ENCODE peak calls at places on chromosomes 6 and 20, in six cellular contexts. One of them, this sample, is unnamed.
A peak's percentile ranks its signal among the peaks of the same experiment; 100 is the strongest.

GRCh38 chr6:68572525-68572924 is 62.6 kb upstream of the ADGRB3 start:
- DNase-seq in A549: no peak
- DNase-seq in suprapubic skin: no peak
- DNase-seq in colonic mucosa: no peak
- DNase-seq in breast epithelium: no peak
- DNase-seq in ovary: no peak
- DNase-seq in this sample: no peak

GRCh38 chr20:63733117-63733516 is 3.3 kb upstream of the LIME1 start:
- DNase-seq in A549: no peak
- DNase-seq in ovary: no peak
- DNase-seq in breast epithelium: no peak
- DNase-seq in colonic mucosa: no peak
- DNase-seq in suprapubic skin: no peak
- DNase-seq in this sample: no peak

GRCh38 chr20:61218886-61219480 is 33.1 kb upstream of the CDH4 start:
- DNase-seq in colonic mucosa: no peak
- DNase-seq in A549: no peak
- DNase-seq in suprapubic skin: no peak
- DNase-seq in breast epithelium: no peak
- DNase-seq in ovary: no peak
- DNase-seq in this sample: no peak

GRCh38 chr6:8059129-8059528 is 5.1 kb downstream of the BLOC1S5 start:
- DNase-seq in A549: no peak
- DNase-seq in colonic mucosa: no peak
- DNase-seq in breast epithelium: no peak
- DNase-seq in suprapubic skin: no peak
- DNase-seq in ovary: no peak
- DNase-seq in this sample: no peak

GRCh38 chr20:9179193-9179802 is 110.4 kb downstream of the PLCB4 start:
- DNase-seq in ovary: no peak
- DNase-seq in A549: no peak
- DNase-seq in breast epithelium: no peak
- DNase-seq in suprapubic skin: no peak
- DNase-seq in colonic mucosa: no peak
- DNase-seq in this sample: no peak

GRCh38 chr6:81241717-81242116 is 510.8 kb downstream of the TENT5A start:
- DNase-seq in A549: peak; percentile 2
- DNase-seq in breast epithelium: no peak
- DNase-seq in ovary: no peak
- DNase-seq in colonic mucosa: no peak
- DNase-seq in suprapubic skin: no peak
- DNase-seq in this sample: no peak

GRCh38 chr6:84773133-84773430 is 8.7 kb upstream of the TBX18 start:
- DNase-seq in suprapubic skin: peak; percentile 79
- DNase-seq in ovary: no peak
- DNase-seq in A549: no peak
- DNase-seq in colonic mucosa: no peak
- DNase-seq in breast epithelium: no peak
- DNase-seq in this sample: no peak

GRCh38 chr6:25692472-25692871 is 40.5 kb downstream of the SCGN start:
- DNase-seq in colonic mucosa: no peak
- DNase-seq in ovary: no peak
- DNase-seq in breast epithelium: no peak
- DNase-seq in A549: no peak
- DNase-seq in suprapubic skin: no peak
- DNase-seq in this sample: no peak

GRCh38 chr6:99426454-99426762 is 1.3 kb upstream of the PNISR start:
- DNase-seq in breast epithelium: no peak
- DNase-seq in A549: no peak
- DNase-seq in suprapubic skin: no peak
- DNase-seq in colonic mucosa: no peak
- DNase-seq in ovary: no peak
- DNase-seq in this sample: no peak

GRCh38 chr6:148973809-148974208 is 227.0 kb downstream of the UST start:
- DNase-seq in breast epithelium: no peak
- DNase-seq in colonic mucosa: no peak
- DNase-seq in suprapubic skin: no peak
- DNase-seq in ovary: no peak
- DNase-seq in A549: peak; percentile 24
- DNase-seq in this sample: no peak

GRCh38 chr20:17652411-17652810 is 29.6 kb downstream of the RRBP1 start:
- DNase-seq in colonic mucosa: no peak
- DNase-seq in ovary: no peak
- DNase-seq in A549: no peak
- DNase-seq in breast epithelium: no peak
- DNase-seq in suprapubic skin: no peak
- DNase-seq in this sample: no peak

GRCh38 chr6:107867302-107867615 is 43.1 kb upstream of the SCML4 start:
- DNase-seq in suprapubic skin: no peak
- DNase-seq in ovary: no peak
- DNase-seq in A549: no peak
- DNase-seq in colonic mucosa: no peak
- DNase-seq in breast epithelium: no peak
- DNase-seq in this sample: no peak

GRCh38 chr20:20441259-20441658 is 73.4 kb downstream of the INSM1 start:
- DNase-seq in ovary: no peak
- DNase-seq in breast epithelium: no peak
- DNase-seq in A549: no peak
- DNase-seq in suprapubic skin: no peak
- DNase-seq in colonic mucosa: peak; percentile 29
- DNase-seq in this sample: no peak

GRCh38 chr20:62258499-62259293 is 20.4 kb downstream of the OSBPL2 start:
- DNase-seq in breast epithelium: no peak
- DNase-seq in ovary: peak; percentile 40
- DNase-seq in colonic mucosa: no peak
- DNase-seq in A549: no peak
- DNase-seq in suprapubic skin: no peak
- DNase-seq in this sample: no peak

GRCh38 chr6:46521464-46521971 is 30.3 kb upstream of the RCAN2 start:
- DNase-seq in suprapubic skin: no peak
- DNase-seq in colonic mucosa: no peak
- DNase-seq in breast epithelium: no peak
- DNase-seq in A549: no peak
- DNase-seq in ovary: no peak
- DNase-seq in this sample: no peak

GRCh38 chr20:40960101-40960500 is 68.5 kb upstream of the TOP1 start:
- DNase-seq in suprapubic skin: no peak
- DNase-seq in ovary: no peak
- DNase-seq in A549: no peak
- DNase-seq in colonic mucosa: peak; percentile 6
- DNase-seq in breast epithelium: peak; percentile 7
- DNase-seq in this sample: no peak

DNA sequence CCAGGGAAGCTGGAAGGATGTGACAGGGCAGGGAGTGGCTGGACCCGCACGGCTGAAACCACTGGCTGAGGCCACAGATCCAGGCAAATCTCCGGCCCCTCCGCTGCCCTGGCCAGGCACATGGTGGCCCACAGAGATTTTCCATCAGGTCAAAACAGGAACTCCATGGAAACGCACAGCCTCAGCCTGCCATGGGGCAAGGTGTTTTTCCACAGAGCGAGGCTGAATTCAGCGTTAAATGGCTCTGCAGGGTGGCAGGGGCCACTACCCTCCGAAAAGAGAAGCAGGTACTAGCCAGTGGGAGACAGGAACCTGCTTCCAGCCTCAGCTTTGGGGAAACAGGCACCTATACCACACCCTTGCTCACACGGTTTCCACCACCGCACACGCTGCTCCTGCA is 53.1 kb downstream of the PREX1 start:
- DNase-seq in colonic mucosa: no peak
- DNase-seq in breast epithelium: no peak
- DNase-seq in suprapubic skin: no peak
- DNase-seq in ovary: no peak
- DNase-seq in A549: no peak
- DNase-seq in this sample: no peak
- H3K27ac ChIP-seq in colonic mucosa: no peak overlapping the region
- H3K27ac ChIP-seq in breast epithelium: no peak overlapping the region
- H3K27ac ChIP-seq in suprapubic skin: no peak overlapping the region
- H3K27ac ChIP-seq in ovary: no peak overlapping the region
- H3K27ac ChIP-seq in A549: no peak overlapping the region
- H3K27ac ChIP-seq in this sample: peak overlapping the region; percentile 26

GRCh38 chr6:39228992-39229767 is at the start of gene KCNK5:
- DNase-seq in breast epithelium: peak; percentile 58
- DNase-seq in colonic mucosa: peak; percentile 90
- DNase-seq in A549: peak; percentile 73
- DNase-seq in ovary: peak; percentile 77
- DNase-seq in suprapubic skin: no peak
- DNase-seq in this sample: peak; percentile 78
- TF ChIP-seq CTCF in breast epithelium: peak; percentile 27
- TF ChIP-seq CTCF in colonic mucosa: peak; percentile 85
- TF ChIP-seq CTCF in A549: peak; percentile 51
- TF ChIP-seq CTCF in ovary: peak; percentile 25
- TF ChIP-seq CTCF in suprapubic skin: peak; percentile 41
- TF ChIP-seq CTCF in this sample: no peak

GRCh38 chr20:15162061-15162740 is 824.8 kb upstream of the FLRT3 start:
- DNase-seq in suprapubic skin: no peak
- DNase-seq in breast epithelium: no peak
- DNase-seq in ovary: no peak
- DNase-seq in A549: no peak
- DNase-seq in colonic mucosa: no peak
- DNase-seq in this sample: no peak
- H3K4me3 ChIP-seq in suprapubic skin: no peak overlapping the region
- H3K4me3 ChIP-seq in breast epithelium: peak overlapping the region; percentile 45
- H3K4me3 ChIP-seq in ovary: peak overlapping the region; percentile 34
- H3K4me3 ChIP-seq in A549: peak overlapping the region; percentile 14
- H3K4me3 ChIP-seq in colonic mucosa: no peak overlapping the region
- H3K4me3 ChIP-seq in this sample: peak overlapping the region; percentile 46

DNA sequence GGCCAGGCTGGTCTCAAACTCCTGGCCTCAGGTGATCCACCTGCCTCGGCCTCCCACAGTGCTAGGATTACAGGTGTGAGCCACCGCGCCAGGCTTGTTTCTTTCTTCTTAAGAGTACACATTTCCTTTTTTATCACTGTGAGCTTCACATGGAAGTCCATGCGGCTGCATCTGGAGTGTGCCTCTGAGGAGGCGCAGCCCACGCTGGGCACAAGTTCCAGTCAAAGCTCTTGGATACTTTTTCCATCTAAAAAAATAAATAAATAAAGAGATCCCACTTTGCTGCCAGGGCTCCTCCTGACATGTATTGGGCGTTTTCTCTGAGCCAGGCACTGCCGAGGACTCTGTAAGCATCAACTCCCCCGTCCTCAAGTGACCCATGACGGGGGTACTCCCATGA is 123.0 kb downstream of the PREX1 start:
- DNase-seq in suprapubic skin: no peak
- DNase-seq in A549: no peak
- DNase-seq in ovary: no peak
- DNase-seq in breast epithelium: no peak
- DNase-seq in colonic mucosa: no peak
- DNase-seq in this sample: no peak
- H3K27ac ChIP-seq in suprapubic skin: peak overlapping the region; percentile 35
- H3K27ac ChIP-seq in A549: no peak overlapping the region
- H3K27ac ChIP-seq in ovary: no peak overlapping the region
- H3K27ac ChIP-seq in breast epithelium: no peak overlapping the region
- H3K27ac ChIP-seq in colonic mucosa: no peak overlapping the region
- H3K27ac ChIP-seq in this sample: peak overlapping the region; percentile 83

GRCh38 chr6:54621285-54621684 is 225.3 kb upstream of the FAM83B start:
- DNase-seq in suprapubic skin: no peak
- DNase-seq in A549: no peak
- DNase-seq in colonic mucosa: no peak
- DNase-seq in breast epithelium: no peak
- DNase-seq in ovary: no peak
- DNase-seq in this sample: no peak
- TF ChIP-seq CTCF in suprapubic skin: no peak
- TF ChIP-seq CTCF in A549: no peak
- TF ChIP-seq CTCF in colonic mucosa: no peak
- TF ChIP-seq CTCF in breast epithelium: no peak
- TF ChIP-seq CTCF in ovary: no peak
- TF ChIP-seq CTCF in this sample: no peak

GRCh38 chr6:106055442-106055975 is 30.6 kb upstream of the PRDM1 start:
- DNase-seq in suprapubic skin: no peak
- DNase-seq in A549: no peak
- DNase-seq in breast epithelium: no peak
- DNase-seq in ovary: no peak
- DNase-seq in colonic mucosa: no peak
- DNase-seq in this sample: no peak
- H3K4me3 ChIP-seq in suprapubic skin: no peak overlapping the region
- H3K4me3 ChIP-seq in A549: no peak overlapping the region
- H3K4me3 ChIP-seq in breast epithelium: no peak overlapping the region
- H3K4me3 ChIP-seq in ovary: no peak overlapping the region
- H3K4me3 ChIP-seq in colonic mucosa: no peak overlapping the region
- H3K4me3 ChIP-seq in this sample: no peak overlapping the region

This sample was measured in coronary artery.